ENCODE peak calls at places on chromosome 19, in nine cellular contexts. U, A, Q, S, F, B, K, Y and O are unnamed samples.

GRCh38 chr19:31408460-31409124 is 59.4 kb upstream of the TSHZ3 start:
- DNase-seq in U (no peak), A (no peak), Q (no peak), S (no peak), F (no peak), B (no peak), K (peak; percentile 51), Y (no peak), O (no peak)

GRCh38 chr19:342801-343421 is 1.7 kb downstream of the MIER2 start:
- DNase-seq in U (peak; percentile 86), A (peak; percentile 77), Q (no peak), S (peak; percentile 59), F (peak; percentile 85), B (no peak), K (peak; percentile 49), Y (peak; percentile 76), O (no peak)

GRCh38 chr19:49632576-49632975 is 7.4 kb downstream of the RRAS start:
- DNase-seq in U (no peak), A (no peak), Q (no peak), S (no peak), F (no peak), B (no peak), K (no peak), Y (no peak), O (no peak)

GRCh38 chr19:45305421-45305820 is 17.3 kb downstream of the CKM start:
- DNase-seq in U (no peak), A (no peak), Q (no peak), S (no peak), F (no peak), B (no peak), K (no peak), Y (no peak), O (no peak)

GRCh38 chr19:5497297-5497696 is 42.1 kb downstream of the ZNRF4 start:
- DNase-seq in U (no peak), A (no peak), Q (no peak), S (no peak), F (no peak), B (no peak), K (no peak), Y (no peak), O (no peak)

GRCh38 chr19:16285769-16286564 is 38.7 kb upstream of the KLF2 start:
- DNase-seq in U (no peak), A (no peak), Q (no peak), S (no peak), F (peak; percentile 86), B (no peak), K (no peak), Y (no peak), O (no peak)

GRCh38 chr19:39408392-39409206 is 2.0 kb downstream of the ZFP36 start:
- DNase-seq in U (no peak), A (peak; percentile 58), Q (no peak), S (peak; percentile 57), F (peak; percentile 69), B (peak; percentile 53), K (peak; percentile 43), Y (peak; percentile 86), O (peak; percentile 52)

GRCh38 chr19:5690955-5691204 is 785 bp downstream of the RPL36 start:
- DNase-seq in U (no peak), A (no peak), Q (no peak), S (no peak), F (no peak), B (no peak), K (no peak), Y (no peak), O (no peak)

GRCh38 chr19:13077233-13077632 is 25.4 kb downstream of the LYL1 start:
- DNase-seq in U (no peak), A (no peak), Q (no peak), S (no peak), F (no peak), B (no peak), K (no peak), Y (no peak), O (no peak)

GRCh38 chr19:45046355-45046754 is 7.5 kb downstream of the CLASRP start:
- DNase-seq in U (no peak), A (no peak), Q (no peak), S (no peak), F (no peak), B (no peak), K (no peak), Y (no peak), O (no peak)

DNA sequence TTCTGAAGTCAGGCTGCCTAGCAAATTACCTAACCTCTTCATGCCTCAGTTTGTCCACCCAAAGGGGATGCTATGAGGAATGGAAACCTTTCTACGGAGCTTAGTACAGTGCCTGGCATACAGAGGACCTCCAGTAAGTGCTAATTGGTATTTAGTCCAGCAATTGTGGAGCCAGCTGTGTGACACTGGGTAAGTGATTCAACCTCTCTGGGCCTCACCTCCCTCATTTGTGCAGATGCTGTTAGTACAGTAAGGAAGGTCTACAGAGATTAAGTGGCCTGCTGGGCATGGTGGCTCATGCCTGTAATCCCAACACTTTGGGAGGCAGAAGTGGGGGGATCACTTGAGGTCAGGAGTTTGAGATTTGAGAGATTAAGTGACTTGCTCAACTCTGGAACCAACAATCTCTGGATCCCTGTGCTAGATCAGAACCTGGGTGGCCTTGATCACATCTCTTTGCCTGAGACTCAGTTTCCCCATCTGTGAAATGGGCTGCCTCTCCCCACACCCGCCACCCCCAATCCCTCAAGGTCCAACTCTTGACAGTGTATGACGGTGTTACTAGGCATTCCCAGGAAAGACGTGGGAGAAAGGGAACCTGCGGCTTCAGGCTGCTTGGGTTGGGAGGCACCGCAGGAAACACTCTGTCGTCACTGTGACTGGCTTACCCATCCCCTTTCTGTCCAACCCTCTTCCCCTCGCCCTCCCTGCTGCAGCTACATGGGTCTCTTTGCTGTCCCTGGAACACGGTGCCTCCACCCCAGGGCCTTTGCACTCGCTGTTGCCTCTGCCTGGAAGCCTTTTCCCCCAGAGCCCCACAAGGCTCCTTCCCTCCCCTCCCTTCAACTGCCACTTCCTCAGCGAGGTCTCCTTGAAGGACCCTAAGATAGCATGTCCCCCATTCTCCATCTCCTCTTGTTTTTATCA is 18.3 kb downstream of the PRKD2 start:
- DNase-seq in U (no peak), A (no peak), Q (no peak), S (no peak), F (no peak), B (no peak), K (no peak), Y (no peak), O (no peak)
- H3K36me3 ChIP-seq in U (peaks cover 88% of the 10 kb centered on the region), A (peaks cover 89% of the 10 kb centered on the region), Q (peaks cover 73% of the 10 kb centered on the region), S (peaks cover 40% of the 10 kb centered on the region), F (peaks cover 88% of the 10 kb centered on the region), B (peaks cover 95% of the 10 kb centered on the region), K (no peaks in the 10 kb centered on the region), Y (peaks cover 97% of the 10 kb centered on the region), O (peaks cover 92% of the 10 kb centered on the region)

GRCh38 chr19:57754091-57754673 is 7.6 kb downstream of the ZNF776 start:
- DNase-seq in U (no peak), A (no peak), Q (no peak), S (no peak), F (peak; percentile 3), B (no peak), K (no peak), Y (no peak), O (no peak)

GRCh38 chr19:57755031-57755430 is 8.4 kb downstream of the ZNF776 start:
- DNase-seq in U (no peak), A (no peak), Q (no peak), S (no peak), F (peak; percentile 2), B (no peak), K (no peak), Y (no peak), O (no peak)

GRCh38 chr19:57757941-57758340 is 11.3 kb downstream of the ZNF776 start:
- DNase-seq in U (no peak), A (no peak), Q (no peak), S (no peak), F (no peak), B (no peak), K (no peak), Y (no peak), O (no peak)

GRCh38 chr19:57759096-57759495 is 10.4 kb upstream of the ZNF586 start:
- DNase-seq in U (no peak), A (no peak), Q (no peak), S (no peak), F (no peak), B (no peak), K (no peak), Y (no peak), O (no peak)
- H3K36me3 ChIP-seq in U (peaks cover 84% of the 10 kb centered on the region), A (peaks cover 22% of the 10 kb centered on the region), Q (peaks cover 32% of the 10 kb centered on the region), S (no peaks in the 10 kb centered on the region), F (peaks cover 100% of the 10 kb centered on the region), B (peaks cover 29% of the 10 kb centered on the region), K (no peaks in the 10 kb centered on the region), Y (peaks cover 65% of the 10 kb centered on the region), O (peaks cover 30% of the 10 kb centered on the region)

GRCh38 chr19:42297034-42297433 is 4.9 kb upstream of the PRR19 start:
- DNase-seq in U (no peak), A (no peak), Q (no peak), S (no peak), F (no peak), B (no peak), K (no peak), Y (no peak), O (no peak)
- H3K36me3 ChIP-seq in U (peaks cover 34% of the 10 kb centered on the region), A (peaks cover 32% of the 10 kb centered on the region), Q (peaks cover 4% of the 10 kb centered on the region), S (no peaks in the 10 kb centered on the region), F (peaks cover 37% of the 10 kb centered on the region), B (peaks cover 27% of the 10 kb centered on the region), K (no peaks in the 10 kb centered on the region), Y (peaks cover 31% of the 10 kb centered on the region), O (peaks cover 18% of the 10 kb centered on the region)

DNA sequence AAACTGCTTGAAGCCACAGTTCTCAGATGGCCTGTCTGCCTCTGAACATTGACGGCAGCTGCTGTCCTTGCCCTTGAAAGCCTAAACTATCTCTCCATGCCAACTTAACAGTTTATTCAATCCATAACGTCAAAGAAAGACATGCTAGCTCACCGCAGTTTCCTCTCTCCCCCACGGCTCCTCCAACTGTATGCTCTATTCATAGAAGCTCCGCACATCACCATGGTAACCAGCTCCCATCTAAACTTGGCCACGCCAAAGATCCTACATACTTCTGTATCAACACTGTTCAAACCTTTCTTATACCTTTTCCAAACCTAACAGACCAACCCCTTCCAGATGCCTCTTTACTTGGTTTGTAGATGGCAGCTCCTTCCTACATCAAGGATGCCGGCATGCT is 48.6 kb downstream of the ZNF91 start:
- DNase-seq in U (no peak), A (no peak), Q (no peak), S (no peak), F (no peak), B (no peak), K (no peak), Y (no peak), O (no peak)
- H3K36me3 ChIP-seq in U (peaks cover 41% of the 10 kb centered on the region), A (no peaks in the 10 kb centered on the region), Q (peaks cover 24% of the 10 kb centered on the region), S (peaks cover 3% of the 10 kb centered on the region), F (peaks cover 76% of the 10 kb centered on the region), B (peaks cover 46% of the 10 kb centered on the region), K (no peaks in the 10 kb centered on the region), Y (peaks cover 26% of the 10 kb centered on the region), O (peaks cover 31% of the 10 kb centered on the region)